ENCODE peak calls at places on chromosome 11, in five cellular contexts. One of them, this sample, is unnamed.

GRCh38 chr11:48170176-48170839 is 46.3 kb upstream of the OR4B1 start:
- DNase-seq in stimulated activated CD4-positive, alpha-beta T cell treated with anti-CD3 and anti-CD28 coated beads, Interleukin-4, amount 100 ng/mL, for 48 hours: no peak
- DNase-seq in foreskin fibroblast: peak; percentile 39
- DNase-seq in anterior cingulate cortex: no peak
- DNase-seq in HT1080: no peak
- DNase-seq in this sample: no peak

GRCh38 chr11:45964911-45965389 is 42.5 kb downstream of the LARGE2 start:
- DNase-seq in stimulated activated CD4-positive, alpha-beta T cell treated with anti-CD3 and anti-CD28 coated beads, Interleukin-4, amount 100 ng/mL, for 48 hours: peak; percentile 20
- DNase-seq in foreskin fibroblast: peak; percentile 89
- DNase-seq in anterior cingulate cortex: peak; percentile 63
- DNase-seq in HT1080: peak; percentile 78
- DNase-seq in this sample: peak; percentile 84

GRCh38 chr11:83037877-83038276 is 33.8 kb downstream of the RAB30 start:
- DNase-seq in stimulated activated CD4-positive, alpha-beta T cell treated with anti-CD3 and anti-CD28 coated beads, Interleukin-4, amount 100 ng/mL, for 48 hours: no peak
- DNase-seq in foreskin fibroblast: no peak
- DNase-seq in anterior cingulate cortex: no peak
- DNase-seq in HT1080: no peak
- DNase-seq in this sample: no peak

GRCh38 chr11:64247729-64248531 is 1.2 kb upstream of the PPP1R14B start:
- DNase-seq in stimulated activated CD4-positive, alpha-beta T cell treated with anti-CD3 and anti-CD28 coated beads, Interleukin-4, amount 100 ng/mL, for 48 hours: no peak
- DNase-seq in foreskin fibroblast: no peak
- DNase-seq in anterior cingulate cortex: no peak
- DNase-seq in HT1080: no peak
- DNase-seq in this sample: no peak

GRCh38 chr11:61679893-61680621 is at the start of gene DAGLA:
- DNase-seq in stimulated activated CD4-positive, alpha-beta T cell treated with anti-CD3 and anti-CD28 coated beads, Interleukin-4, amount 100 ng/mL, for 48 hours: peak; percentile 59
- DNase-seq in foreskin fibroblast: peak; percentile 79
- DNase-seq in anterior cingulate cortex: peak; percentile 80
- DNase-seq in HT1080: peak; percentile 62
- DNase-seq in this sample: peak; percentile 88

GRCh38 chr11:7999795-8000194 is 12.7 kb downstream of the EIF3F start:
- DNase-seq in stimulated activated CD4-positive, alpha-beta T cell treated with anti-CD3 and anti-CD28 coated beads, Interleukin-4, amount 100 ng/mL, for 48 hours: no peak
- DNase-seq in foreskin fibroblast: no peak
- DNase-seq in anterior cingulate cortex: no peak
- DNase-seq in HT1080: no peak
- DNase-seq in this sample: no peak

GRCh38 chr11:91528965-91529364 is 695.7 kb upstream of the FAT3 start:
- DNase-seq in stimulated activated CD4-positive, alpha-beta T cell treated with anti-CD3 and anti-CD28 coated beads, Interleukin-4, amount 100 ng/mL, for 48 hours: no peak
- DNase-seq in foreskin fibroblast: no peak
- DNase-seq in anterior cingulate cortex: no peak
- DNase-seq in HT1080: no peak
- DNase-seq in this sample: no peak

GRCh38 chr11:6611092-6612007 is 666 bp downstream of the TAF10 start:
- DNase-seq in stimulated activated CD4-positive, alpha-beta T cell treated with anti-CD3 and anti-CD28 coated beads, Interleukin-4, amount 100 ng/mL, for 48 hours: no peak
- DNase-seq in foreskin fibroblast: peak; percentile 55
- DNase-seq in anterior cingulate cortex: peak; percentile 48
- DNase-seq in HT1080: no peak
- DNase-seq in this sample: peak; percentile 24

GRCh38 chr11:11975201-11976092 is 33.0 kb downstream of the DKK3 start:
- DNase-seq in stimulated activated CD4-positive, alpha-beta T cell treated with anti-CD3 and anti-CD28 coated beads, Interleukin-4, amount 100 ng/mL, for 48 hours: no peak
- DNase-seq in foreskin fibroblast: no peak
- DNase-seq in anterior cingulate cortex: no peak
- DNase-seq in HT1080: peak; percentile 68
- DNase-seq in this sample: peak; percentile 66

GRCh38 chr11:17734418-17734911 is at the start of gene KCNC1:
- DNase-seq in stimulated activated CD4-positive, alpha-beta T cell treated with anti-CD3 and anti-CD28 coated beads, Interleukin-4, amount 100 ng/mL, for 48 hours: no peak
- DNase-seq in foreskin fibroblast: peak; percentile 72
- DNase-seq in anterior cingulate cortex: peak; percentile 67
- DNase-seq in HT1080: no peak
- DNase-seq in this sample: peak; percentile 86

GRCh38 chr11:82267186-82267585 is 466.5 kb downstream of the FAM181B start:
- DNase-seq in stimulated activated CD4-positive, alpha-beta T cell treated with anti-CD3 and anti-CD28 coated beads, Interleukin-4, amount 100 ng/mL, for 48 hours: no peak
- DNase-seq in foreskin fibroblast: no peak
- DNase-seq in anterior cingulate cortex: no peak
- DNase-seq in HT1080: no peak
- DNase-seq in this sample: no peak

GRCh38 chr11:12535321-12535720 is 138.9 kb upstream of the TEAD1 start:
- DNase-seq in stimulated activated CD4-positive, alpha-beta T cell treated with anti-CD3 and anti-CD28 coated beads, Interleukin-4, amount 100 ng/mL, for 48 hours: no peak
- DNase-seq in foreskin fibroblast: no peak
- DNase-seq in anterior cingulate cortex: no peak
- DNase-seq in HT1080: no peak
- DNase-seq in this sample: no peak